ENCODE peak calls at places on chromosomes 7 and 10, in nine cellular contexts. Z is HT-29; O is hippocampal formation; X is nephron progenitor cell; Q is stimulated activated CD8-positive, alpha-beta memory T cell treated with anti-CD3 and anti-CD28 coated beads, Interleukin-15, amount 100 ng/mL, for 48 hours; I is BJ; V is T-helper 17 cell; A is aorta; G is activated naive CD8-positive, alpha-beta T cell treated with anti-CD3 and anti-CD28 coated beads, Interleukin-2, amount 50 U/mL, for 24 hours. E is an unnamed sample.

GRCh38 chr10:404991-405390 is 269.7 kb downstream of the ZMYND11 start:
- DNase-seq in Z (no peak), A (no peak), I (no peak), Q (no peak), G (no peak), V (no peak), X (no peak), O (no peak), E (no peak)

GRCh38 chr10:110487411-110488123 is 10.1 kb upstream of the DUSP5 start:
- DNase-seq in X (peak), Z (peak), O (no peak), Q (no peak), G (no peak), I (no peak), A (no peak), V (no peak), E (no peak)

GRCh38 chr7:121083138-121083789 is 94.8 kb downstream of the CPED1 start:
- DNase-seq in V (no peak), G (no peak), Z (no peak), I (peak), O (no peak), X (no peak), A (no peak), Q (no peak), E (peak)

GRCh38 chr10:117454502-117454901 is 79.3 kb upstream of the PDZD8 start:
- DNase-seq in V (no peak), I (no peak), Q (no peak), O (no peak), Z (no peak), A (no peak), G (no peak), X (no peak), E (no peak)

GRCh38 chr7:34160261-34160752 is 255.0 kb downstream of the BMPER start:
- DNase-seq in O (no peak), I (peak), Z (no peak), X (no peak), G (no peak), Q (no peak), A (no peak), V (no peak), E (peak)

GRCh38 chr10:90665905-90666662 is 191.8 kb downstream of the HTR7 start:
- DNase-seq in I (no peak), A (no peak), Q (no peak), X (no peak), Z (no peak), O (no peak), V (no peak), G (no peak), E (no peak)

GRCh38 chr7:51847461-51848134 is 531.0 kb upstream of the COBL start:
- DNase-seq in G (no peak), X (peak), V (no peak), I (no peak), Z (peak), O (no peak), Q (no peak), A (no peak), E (no peak)

GRCh38 chr7:106858618-106859532 is 6.2 kb upstream of the PIK3CG start:
- DNase-seq in I (no peak), V (no peak), Q (no peak), O (no peak), Z (peak), X (no peak), G (no peak), A (peak), E (no peak)

GRCh38 chr7:111223802-111224253 is 132.9 kb downstream of the LRRN3 start:
- DNase-seq in V (no peak), Z (no peak), I (no peak), G (no peak), A (no peak), X (no peak), O (no peak), Q (no peak), E (no peak)

E was measured in fibroblast of lung.